ENCODE peak calls at places on chromosomes 2 and 18, in eight cellular contexts. Q, X, D, B, V, U, S and Z are unnamed samples.

GRCh38 chr18:79528846-79529245 is 133.1 kb downstream of the NFATC1 start:
- DNase-seq in Q (no peak), X (peak), D (peak), B (peak), V (peak), U (peak), S (peak), Z (peak)

GRCh38 chr18:31658670-31659573 is 25.5 kb downstream of the B4GALT6 start:
- DNase-seq in Q (no peak), X (no peak), D (no peak), B (no peak), V (peak), U (peak), S (peak), Z (no peak)

GRCh38 chr2:84880645-84881521 is at the start of gene TRABD2A:
- DNase-seq in Q (no peak), X (peak), D (no peak), B (peak), V (no peak), U (no peak), S (peak), Z (no peak)

GRCh38 chr2:48738806-48739205 is 16.7 kb downstream of the LHCGR start:
- DNase-seq in Q (no peak), X (peak), D (no peak), B (no peak), V (peak), U (peak), S (no peak), Z (no peak)

GRCh38 chr18:12679183-12679786 is 21.4 kb upstream of the SPIRE1 start:
- DNase-seq in Q (no peak), X (peak), D (no peak), B (no peak), V (peak), U (no peak), S (peak), Z (no peak)

GRCh38 chr2:206642075-206643025 is at the start of gene FAM237A:
- DNase-seq in Q (peak), X (peak), D (peak), B (peak), V (peak), U (peak), S (peak), Z (peak)

GRCh38 chr18:74290831-74291770 is 662 bp downstream of the CYB5A start:
- DNase-seq in Q (no peak), X (no peak), D (peak), B (peak), V (peak), U (no peak), S (no peak), Z (peak)

GRCh38 chr2:240788482-240788881 is 31.5 kb downstream of the KIF1A start:
- DNase-seq in Q (no peak), X (no peak), D (no peak), B (no peak), V (no peak), U (no peak), S (no peak), Z (no peak)

GRCh38 chr18:13725566-13726227 is 661 bp downstream of the FAM210A start:
- DNase-seq in Q (no peak), X (peak), D (no peak), B (no peak), V (peak), U (peak), S (no peak), Z (no peak)

GRCh38 chr2:168355110-168355509 is 101.0 kb upstream of the CERS6 start:
- DNase-seq in Q (no peak), X (no peak), D (no peak), B (no peak), V (no peak), U (no peak), S (peak), Z (no peak)

GRCh38 chr2:196259507-196260481 is 88.4 kb upstream of the STK17B start:
- DNase-seq in Q (peak), X (peak), D (no peak), B (no peak), V (peak), U (peak), S (no peak), Z (no peak)

GRCh38 chr2:96869824-96870630 is at the start of gene SEMA4C:
- DNase-seq in Q (no peak), X (peak), D (no peak), B (peak), V (no peak), U (no peak), S (no peak), Z (no peak)

GRCh38 chr18:28690100-28690499 is 513.2 kb upstream of the CDH2 start:
- DNase-seq in Q (no peak), X (no peak), D (no peak), B (no peak), V (peak), U (no peak), S (no peak), Z (no peak)

GRCh38 chr18:28682912-28683311 is 506.0 kb upstream of the CDH2 start:
- DNase-seq in Q (no peak), X (no peak), D (no peak), B (no peak), V (peak), U (no peak), S (no peak), Z (no peak)

GRCh38 chr18:28689591-28689990 is 512.7 kb upstream of the CDH2 start:
- DNase-seq in Q (no peak), X (no peak), D (no peak), B (no peak), V (no peak), U (no peak), S (peak), Z (no peak)

GRCh38 chr18:28684746-28685145 is 507.8 kb upstream of the CDH2 start:
- DNase-seq in Q (no peak), X (peak), D (no peak), B (no peak), V (no peak), U (peak), S (no peak), Z (no peak)
- TF ChIP-seq EZH2 in Q (no peak), X (no peak), D (no peak), B (no peak), V (no peak), U (no peak), S (no peak), Z (no peak)

DNA sequence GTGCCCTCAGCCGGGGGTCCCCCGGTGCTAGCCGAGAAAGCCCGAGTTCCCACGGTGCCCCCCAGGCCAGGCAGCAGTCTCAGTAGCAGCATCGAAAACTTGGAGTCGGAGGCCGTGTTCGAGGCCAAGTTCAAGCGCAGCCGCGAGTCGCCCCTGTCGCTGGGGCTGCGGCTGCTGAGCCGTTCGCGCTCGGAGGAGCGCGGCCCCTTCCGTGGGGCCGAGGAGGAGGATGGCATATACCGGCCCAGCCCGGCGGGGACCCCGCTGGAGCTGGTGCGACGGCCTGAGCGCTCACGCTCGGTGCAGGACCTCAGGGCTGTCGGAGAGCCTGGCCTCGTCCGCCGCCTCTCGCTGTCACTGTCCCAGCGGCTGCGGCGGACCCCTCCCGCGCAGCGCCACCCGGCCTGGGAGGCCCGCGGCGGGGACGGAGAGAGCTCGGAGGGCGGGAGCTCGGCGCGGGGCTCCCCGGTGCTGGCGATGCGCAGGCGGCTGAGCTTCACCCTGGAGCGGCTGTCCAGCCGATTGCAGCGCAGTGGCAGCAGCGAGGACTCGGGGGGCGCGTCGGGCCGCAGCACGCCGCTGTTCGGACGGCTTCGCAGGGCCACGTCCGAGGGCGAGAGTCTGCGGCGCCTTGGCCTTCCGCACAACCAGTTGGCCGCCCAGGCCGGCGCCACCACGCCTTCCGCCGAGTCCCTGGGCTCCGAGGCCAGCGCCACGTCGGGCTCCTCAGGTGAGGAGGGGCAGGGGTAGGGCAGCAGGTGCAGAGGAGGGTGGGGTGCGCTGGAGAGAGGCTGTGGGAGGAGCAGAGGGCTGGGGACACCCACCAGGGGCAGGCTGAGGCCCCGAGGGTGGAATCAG is 14.1 kb upstream of the GMPPA start:
- DNase-seq in Q (no peak), X (peak), D (no peak), B (peak), V (no peak), U (no peak), S (no peak), Z (no peak)
- TF ChIP-seq EZH2 in Q (peak), X (peak), D (peak), B (peak), V (no peak), U (peak), S (no peak), Z (no peak)

GRCh38 chr2:106882658-106883057 is 3.3 kb downstream of the ST6GAL2 start:
- DNase-seq in Q (no peak), X (no peak), D (no peak), B (peak), V (peak), U (no peak), S (no peak), Z (no peak)

GRCh38 chr2:106890611-106891010 is 4.6 kb upstream of the ST6GAL2 start:
- DNase-seq in Q (no peak), X (no peak), D (no peak), B (no peak), V (no peak), U (no peak), S (no peak), Z (no peak)

GRCh38 chr2:106885326-106885725 is 641 bp downstream of the ST6GAL2 start:
- DNase-seq in Q (no peak), X (peak), D (no peak), B (peak), V (peak), U (peak), S (no peak), Z (no peak)

GRCh38 chr2:106885981-106886915 is at the start of gene ST6GAL2:
- DNase-seq in Q (no peak), X (peak), D (no peak), B (peak), V (peak), U (no peak), S (peak), Z (no peak)

GRCh38 chr2:106886916-106887758 is 1.2 kb upstream of the ST6GAL2 start:
- DNase-seq in Q (no peak), X (peak), D (peak), B (peak), V (peak), U (no peak), S (no peak), Z (no peak)
- TF ChIP-seq EZH2 in Q (no peak), X (no peak), D (no peak), B (no peak), V (no peak), U (no peak), S (no peak), Z (no peak)

DNA sequence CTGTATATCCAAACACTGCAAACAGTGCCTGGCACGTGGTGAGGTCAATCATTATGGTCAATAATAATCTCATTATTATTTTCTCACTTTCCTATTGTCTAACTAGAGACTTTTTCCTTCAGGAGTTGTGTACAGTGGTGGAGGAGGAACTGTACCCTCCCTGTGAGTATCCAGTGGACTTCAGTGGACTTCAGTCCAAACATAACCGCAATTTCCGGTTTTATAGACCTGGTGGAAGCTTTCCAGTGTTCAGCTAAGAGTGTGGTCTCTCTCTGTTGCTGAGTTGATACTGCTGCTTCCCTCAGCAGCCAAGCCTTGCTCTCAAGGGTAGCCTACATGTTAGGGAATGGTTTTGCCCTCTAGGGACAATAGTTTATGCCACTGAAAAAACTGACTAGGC is 447.1 kb downstream of the TMEM182 start:
- DNase-seq in Q (no peak), X (no peak), D (no peak), B (no peak), V (no peak), U (no peak), S (no peak), Z (no peak)
- TF ChIP-seq EZH2 in Q (no peak), X (no peak), D (no peak), B (no peak), V (no peak), U (no peak), S (no peak), Z (no peak)

GRCh38 chr2:181456660-181457120 is 496 bp upstream of the ITGA4 start:
- DNase-seq in Q (no peak), X (peak), D (no peak), B (peak), V (no peak), U (peak), S (peak), Z (no peak)

GRCh38 chr2:181457121-181457740 is at the start of gene ITGA4:
- DNase-seq in Q (no peak), X (peak), D (peak), B (peak), V (peak), U (peak), S (peak), Z (no peak)

GRCh38 chr2:181457741-181458425 is 697 bp downstream of the ITGA4 start:
- DNase-seq in Q (no peak), X (peak), D (no peak), B (peak), V (no peak), U (peak), S (peak), Z (no peak)

GRCh38 chr2:181458881-181459280 is 1.7 kb downstream of the ITGA4 start:
- DNase-seq in Q (no peak), X (no peak), D (no peak), B (no peak), V (no peak), U (no peak), S (no peak), Z (no peak)

DNA sequence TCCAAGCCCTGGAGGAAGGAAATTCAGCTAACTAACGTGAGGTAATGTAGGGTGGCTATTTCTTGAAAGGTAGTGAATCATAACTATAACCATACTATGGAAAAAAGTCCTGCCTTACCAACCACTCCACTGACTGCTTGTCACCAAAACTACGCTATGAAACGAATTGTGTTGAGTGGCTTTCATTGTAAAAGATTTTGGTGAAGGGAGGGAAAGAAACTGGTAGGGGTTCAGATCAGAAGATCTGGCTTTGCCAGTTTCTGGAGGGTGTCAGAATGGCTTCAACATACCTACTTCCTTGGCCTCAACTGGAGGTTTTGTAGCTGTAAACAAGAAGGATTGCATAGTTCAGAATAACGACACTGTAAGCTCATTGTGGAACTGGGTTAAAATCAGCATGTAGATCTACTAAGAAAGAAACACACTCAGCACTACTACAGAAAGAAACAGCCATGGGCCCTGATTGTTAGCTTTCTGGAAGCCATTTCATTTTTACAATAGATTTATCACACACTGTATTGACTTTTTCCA is 2.1 kb upstream of the ITGA4 start:
- DNase-seq in Q (no peak), X (no peak), D (no peak), B (no peak), V (no peak), U (no peak), S (no peak), Z (no peak)
- TF ChIP-seq EZH2 in Q (no peak), X (no peak), D (no peak), B (no peak), V (no peak), U (no peak), S (no peak), Z (no peak)

GRCh38 chr2:199457147-199458016 is at the start of gene SATB2:
- DNase-seq in Q (peak), X (peak), D (no peak), B (peak), V (peak), U (peak), S (peak), Z (peak)
- TF ChIP-seq EZH2 in Q (no peak), X (no peak), D (peak), B (peak), V (no peak), U (no peak), S (no peak), Z (no peak)

GRCh38 chr18:77133920-77134496 is 1.4 kb upstream of the MBP start:
- DNase-seq in Q (no peak), X (peak), D (no peak), B (peak), V (no peak), U (no peak), S (no peak), Z (no peak)

GRCh38 chr18:77134611-77135010 is 2.0 kb upstream of the MBP start:
- DNase-seq in Q (no peak), X (no peak), D (no peak), B (no peak), V (no peak), U (no peak), S (no peak), Z (no peak)

GRCh38 chr18:77131652-77132368 is 773 bp downstream of the MBP start:
- DNase-seq in Q (no peak), X (peak), D (no peak), B (peak), V (peak), U (no peak), S (no peak), Z (no peak)

GRCh38 chr18:77132369-77133050 is at the start of gene MBP:
- DNase-seq in Q (no peak), X (peak), D (no peak), B (peak), V (peak), U (no peak), S (no peak), Z (no peak)

GRCh38 chr18:77133051-77133919 is 702 bp upstream of the MBP start:
- DNase-seq in Q (no peak), X (no peak), D (no peak), B (peak), V (peak), U (no peak), S (no peak), Z (no peak)
- TF ChIP-seq EZH2 in Q (no peak), X (no peak), D (peak), B (peak), V (no peak), U (no peak), S (no peak), Z (no peak)